ENCODE peak calls at places on chromosomes 16 and 17, in six cellular contexts. L is K562, Y is SK-N-SH, Q is HepG2, S is H1, A is GM12878. J is an unnamed sample.

GRCh38 chr17:41835214-41835799 is 725 bp downstream of the NT5C3B start:
- DNase-seq in L (no peak), Y (no peak), Q (no peak), S (no peak), A (no peak), J (no peak)

GRCh38 chr17:65664696-65665095 is 103.2 kb upstream of the AXIN2 start:
- DNase-seq in L (no peak), Y (no peak), Q (no peak), S (no peak), A (no peak), J (no peak)

GRCh38 chr17:20010099-20010863 is 1.1 kb downstream of the SPECC1 start:
- DNase-seq in L (peak), Y (peak), Q (peak), S (no peak), A (no peak), J (no peak)

GRCh38 chr17:40433551-40434384 is 9.5 kb upstream of the IGFBP4 start:
- DNase-seq in L (peak), Y (peak), Q (no peak), S (no peak), A (no peak), J (no peak)

GRCh38 chr17:75996665-75997590 is 3.7 kb upstream of the CDK3 start:
- DNase-seq in L (no peak), Y (no peak), Q (peak), S (no peak), A (peak), J (peak)

GRCh38 chr16:19396555-19397011 is 21.1 kb upstream of the TMC5 start:
- DNase-seq in L (no peak), Y (no peak), Q (no peak), S (no peak), A (no peak), J (no peak)

GRCh38 chr17:13822671-13823070 is 220.9 kb upstream of the HS3ST3A1 start:
- DNase-seq in L (no peak), Y (peak), Q (no peak), S (no peak), A (no peak), J (no peak)

GRCh38 chr16:60907645-60908044 is 1128.6 kb downstream of the CDH8 start:
- DNase-seq in L (no peak), Y (no peak), Q (no peak), S (no peak), A (no peak), J (no peak)

GRCh38 chr16:69476920-69477418 is 52.5 kb downstream of the CYB5B start:
- DNase-seq in L (no peak), Y (no peak), Q (peak), S (no peak), A (no peak), J (no peak)

GRCh38 chr17:72125742-72126141 is 4.9 kb downstream of the SOX9 start:
- DNase-seq in L (no peak), Y (no peak), Q (peak), S (no peak), A (no peak), J (no peak)

GRCh38 chr17:28509784-28510183 is 3.6 kb downstream of the FOXN1 start:
- DNase-seq in L (no peak), Y (no peak), Q (no peak), S (no peak), A (no peak), J (no peak)

GRCh38 chr17:14318906-14319205 is 18.0 kb downstream of the HS3ST3B1 start:
- DNase-seq in L (no peak), Y (no peak), Q (no peak), S (no peak), A (no peak), J (no peak)

GRCh38 chr16:23509763-23510153 is 536 bp downstream of the GGA2 start:
- DNase-seq in L (no peak), Y (no peak), Q (no peak), S (no peak), A (no peak), J (no peak)

GRCh38 chr16:49280022-49280741 is 1.5 kb downstream of the CBLN1 start:
- DNase-seq in L (no peak), Y (peak), Q (no peak), S (no peak), A (no peak), J (no peak)

GRCh38 chr17:76598004-76598439 is 12.4 kb upstream of the ST6GALNAC2 start:
- DNase-seq in L (no peak), Y (no peak), Q (peak), S (no peak), A (no peak), J (peak)

GRCh38 chr17:19294443-19294842 is 57.3 kb downstream of the EPN2 start:
- DNase-seq in L (no peak), Y (no peak), Q (no peak), S (no peak), A (no peak), J (no peak)

GRCh38 chr17:31680126-31680525 is 178.9 kb downstream of the COPRS start:
- DNase-seq in L (no peak), Y (no peak), Q (no peak), S (no peak), A (peak), J (peak)

GRCh38 chr17:33874617-33875060 is 380.4 kb upstream of the CCL2 start:
- DNase-seq in L (peak), Y (no peak), Q (no peak), S (no peak), A (no peak), J (peak)

GRCh38 chr17:37255434-37255833 is 120.4 kb upstream of the C17orf78 start:
- DNase-seq in L (no peak), Y (no peak), Q (no peak), S (no peak), A (no peak), J (no peak)

GRCh38 chr17:39069114-39069756 is 82.2 kb downstream of the PLXDC1 start:
- DNase-seq in L (no peak), Y (peak), Q (peak), S (no peak), A (no peak), J (peak)

GRCh38 chr16:10093564-10093963 is 88.7 kb downstream of the GRIN2A start:
- DNase-seq in L (no peak), Y (no peak), Q (no peak), S (no peak), A (no peak), J (peak)

GRCh38 chr17:10036511-10037061 is 131.5 kb upstream of the RCVRN start:
- DNase-seq in L (no peak), Y (no peak), Q (peak), S (no peak), A (no peak), J (peak)

GRCh38 chr16:80208015-80208414 is 332.8 kb upstream of the DYNLRB2 start:
- DNase-seq in L (no peak), Y (no peak), Q (no peak), S (no peak), A (no peak), J (no peak)

GRCh38 chr16:3149193-3149530 is 14.3 kb downstream of the ZNF213 start:
- DNase-seq in L (no peak), Y (no peak), Q (no peak), S (no peak), A (no peak), J (no peak)

GRCh38 chr17:16381496-16381820 is 567 bp downstream of the UBB start:
- DNase-seq in L (no peak), Y (no peak), Q (no peak), S (no peak), A (no peak), J (no peak)

GRCh38 chr17:69769050-69769449 is 306.0 kb upstream of the KCNJ16 start:
- DNase-seq in L (no peak), Y (no peak), Q (no peak), S (no peak), A (no peak), J (no peak)

GRCh38 chr17:76270770-76271668 is 5.9 kb downstream of the UBALD2 start:
- DNase-seq in L (no peak), Y (peak), Q (no peak), S (no peak), A (no peak), J (no peak)

GRCh38 chr16:9308300-9309209 is 217.1 kb downstream of the HAPSTR1 start:
- DNase-seq in L (no peak), Y (no peak), Q (no peak), S (no peak), A (no peak), J (no peak)

GRCh38 chr17:39099686-39100293 is 51.6 kb downstream of the PLXDC1 start:
- DNase-seq in L (no peak), Y (no peak), Q (no peak), S (no peak), A (no peak), J (no peak)

GRCh38 chr16:62638964-62639861 is 603.0 kb upstream of the CDH8 start:
- DNase-seq in L (no peak), Y (no peak), Q (no peak), S (no peak), A (peak), J (no peak)

GRCh38 chr16:73189132-73189531 is 141.2 kb upstream of the ZFHX3 start:
- DNase-seq in L (no peak), Y (no peak), Q (no peak), S (no peak), A (no peak), J (no peak)
- TF ChIP-seq GABPA in L (no peak), Y (no peak), Q (no peak), S (no peak), A (no peak), J (no peak)

DNA sequence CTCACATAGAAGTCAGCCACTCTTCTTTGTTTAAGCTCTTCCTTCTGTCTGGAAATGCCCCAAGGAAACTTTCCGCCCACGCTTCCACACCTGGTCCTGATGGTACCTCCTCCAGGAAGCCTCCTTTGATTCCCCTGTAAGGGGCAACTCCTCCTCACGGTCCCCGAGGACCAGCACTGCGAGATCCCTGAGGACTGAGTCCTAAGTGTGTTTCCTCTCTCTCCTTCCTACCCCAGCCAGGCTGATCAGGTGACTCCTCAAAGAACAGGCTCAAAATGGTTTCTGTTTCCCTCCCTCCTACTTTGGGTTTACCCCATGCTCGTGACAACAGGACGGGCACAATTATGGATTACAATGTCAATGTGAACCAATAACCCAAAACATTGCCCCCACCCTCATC is 63.0 kb upstream of the MED9 start:
- DNase-seq in L (no peak), Y (no peak), Q (no peak), S (no peak), A (no peak), J (no peak)
- H3K4me3 ChIP-seq in L (no peak), Y (no peak), Q (no peak), S (no peak), A (no peak), J (no peak)

GRCh38 chr16:74931445-74931844 is 53.5 kb downstream of the WDR59 start:
- DNase-seq in L (no peak), Y (no peak), Q (no peak), S (no peak), A (no peak), J (no peak)

GRCh38 chr16:74929636-74930035 is 55.3 kb downstream of the WDR59 start:
- DNase-seq in L (no peak), Y (no peak), Q (no peak), S (no peak), A (no peak), J (no peak)

GRCh38 chr16:74922150-74923138 is 62.5 kb downstream of the WDR59 start:
- DNase-seq in L (no peak), Y (no peak), Q (peak), S (no peak), A (no peak), J (no peak)

GRCh38 chr16:74923766-74924460 is 61.0 kb downstream of the WDR59 start:
- DNase-seq in L (no peak), Y (no peak), Q (peak), S (no peak), A (no peak), J (no peak)

DNA sequence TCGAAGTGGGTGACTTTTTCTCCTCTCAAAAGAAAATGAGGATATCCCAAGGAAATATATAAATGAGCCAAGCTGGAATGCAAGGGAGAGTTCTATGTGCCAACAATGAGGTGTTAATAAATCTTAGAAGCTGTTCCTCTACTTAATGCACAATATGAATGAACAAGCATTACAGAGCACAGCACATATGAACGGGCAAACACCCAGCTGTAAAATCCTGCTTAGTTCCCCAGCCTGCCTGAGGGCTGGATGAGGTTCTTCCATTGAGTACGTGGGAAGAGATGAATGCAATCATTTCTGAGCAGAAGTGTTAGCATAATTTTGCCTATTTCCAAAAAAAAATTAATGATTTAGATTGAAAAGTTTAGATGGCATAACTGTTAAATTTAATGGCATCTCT is 58.1 kb downstream of the WDR59 start:
- DNase-seq in L (no peak), Y (no peak), Q (no peak), S (no peak), A (no peak), J (no peak)
- TF ChIP-seq CTCF in L (no peak), Y (no peak), Q (no peak), S (no peak), A (no peak), J (no peak)

DNA sequence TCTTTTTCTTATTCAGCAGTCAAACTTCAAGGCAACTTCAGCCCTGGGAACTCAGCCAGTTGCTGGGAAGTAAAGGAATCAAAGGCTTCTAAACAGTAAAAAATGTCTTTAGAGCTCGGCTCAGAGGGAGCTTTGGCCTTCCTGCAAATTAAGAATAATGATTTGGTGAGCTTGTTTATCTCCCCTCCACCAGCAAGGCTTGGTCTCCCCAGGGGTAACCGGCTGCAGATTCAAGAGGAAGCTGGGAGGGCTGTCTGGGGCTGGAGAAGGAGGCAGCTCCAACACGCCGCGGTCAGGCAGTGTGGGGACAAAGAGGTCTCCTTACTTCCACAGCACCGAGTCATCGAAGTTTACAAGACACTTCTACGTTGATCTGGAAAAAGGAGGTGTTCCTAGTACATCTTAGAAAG is 17.8 kb upstream of the DOC2B start:
- DNase-seq in L (no peak), Y (no peak), Q (no peak), S (no peak), A (no peak), J (no peak)
- TF ChIP-seq GABPA in L (no peak), Y (no peak), Q (no peak), S (no peak), A (no peak), J (no peak)